ENCODE peak calls at places on chromosomes 13 and 19, in nine cellular contexts. T is cardiac muscle cell, K is Calu3, V is foreskin fibroblast, B is GM23338, R is B cell, Z is kidney epithelial cell, H is HFFc6, G is lung. A is an unnamed sample.

GRCh38 chr13:53200498-53201453 is 172.2 kb downstream of the OLFM4 start:
- DNase-seq in R (peak; percentile 34), T (peak; percentile 58), B (peak; percentile 92), V (no peak), K (no peak), G (no peak), Z (no peak), H (no peak), A (no peak)

GRCh38 chr19:20969498-20969897 is 46.4 kb downstream of the ZNF85 start:
- DNase-seq in K (no peak), R (no peak), G (no peak), T (no peak), Z (no peak), V (no peak), B (no peak), H (no peak), A (no peak)

GRCh38 chr19:1474011-1474764 is 4.8 kb downstream of the C19orf25 start:
- DNase-seq in V (no peak), G (no peak), Z (no peak), K (no peak), B (no peak), R (no peak), T (no peak), H (no peak), A (no peak)

GRCh38 chr13:74316531-74316930 is 182.3 kb upstream of the KLF12 start:
- DNase-seq in B (no peak), Z (no peak), G (no peak), K (no peak), H (no peak), R (no peak), V (no peak), T (peak; percentile 3), A (no peak)

GRCh38 chr19:29841559-29842367 is 30.0 kb downstream of the CCNE1 start:
- DNase-seq in R (no peak), H (peak; percentile 74), B (peak; percentile 64), Z (no peak), T (peak; percentile 43), G (no peak), K (peak; percentile 37), V (peak; percentile 37), A (no peak)

GRCh38 chr13:99191336-99191899 is 9.2 kb upstream of the UBAC2 start:
- DNase-seq in B (no peak), V (no peak), T (no peak), R (no peak), Z (no peak), G (no peak), H (no peak), K (no peak), A (no peak)

GRCh38 chr19:53079313-53079924 is 23.8 kb downstream of the ZNF160 start:
- DNase-seq in B (no peak), K (no peak), G (no peak), T (no peak), Z (no peak), R (no peak), H (no peak), V (no peak), A (no peak)

GRCh38 chr19:19416280-19416679 is 10.8 kb downstream of the GATAD2A start:
- DNase-seq in H (no peak), Z (no peak), K (no peak), B (no peak), V (no peak), T (no peak), G (no peak), R (no peak), A (no peak)

GRCh38 chr19:1470864-1471513 is 8.0 kb downstream of the C19orf25 start:
- DNase-seq in B (peak; percentile 84), V (no peak), Z (no peak), T (no peak), K (no peak), G (no peak), H (no peak), R (peak; percentile 72), A (no peak)

GRCh38 chr19:45103625-45104319 is 10.8 kb downstream of the PPP1R37 start:
- DNase-seq in B (no peak), G (no peak), T (no peak), R (peak; percentile 60), Z (no peak), K (no peak), V (no peak), H (no peak), A (no peak)
- TF ChIP-seq CTCF in B (no peak), G (no peak), T (no peak), R (peak; percentile 19), Z (peak; percentile 31), K (no peak), V (no peak), H (no peak), A (no peak)

GRCh38 chr19:17063412-17063811 is 11.8 kb downstream of the HAUS8 start:
- DNase-seq in R (no peak), Z (no peak), V (no peak), G (no peak), K (no peak), T (no peak), H (no peak), B (no peak), A (no peak)

GRCh38 chr19:17058236-17058635 is 17.0 kb downstream of the HAUS8 start:
- DNase-seq in R (no peak), B (no peak), K (no peak), Z (no peak), V (no peak), H (no peak), G (no peak), T (peak; percentile 51), A (no peak)

GRCh38 chr19:17061205-17061604 is 14.0 kb downstream of the HAUS8 start:
- DNase-seq in T (no peak), H (no peak), B (no peak), K (no peak), R (no peak), Z (no peak), G (no peak), V (no peak), A (no peak)

DNA sequence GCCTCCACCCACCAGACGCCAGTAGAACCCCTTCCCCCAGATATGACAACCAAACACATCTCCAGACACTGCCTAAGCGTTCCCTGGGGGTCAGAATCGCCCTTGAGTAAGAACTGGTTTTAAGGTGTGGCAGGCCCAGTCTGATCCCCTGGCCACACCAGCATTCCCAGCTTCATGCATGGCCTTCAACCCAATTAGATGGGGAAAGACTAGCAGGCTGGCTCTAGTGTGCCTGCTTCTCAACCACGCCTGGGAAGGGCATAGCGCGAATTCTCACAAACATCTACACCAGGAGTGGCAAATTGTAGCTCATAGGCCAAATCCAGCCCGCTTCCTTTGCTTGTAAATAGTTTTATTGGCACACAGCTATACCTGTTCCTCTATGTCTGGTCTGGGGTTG is 13.6 kb downstream of the HAUS8 start:
- DNase-seq in T (no peak), R (no peak), K (no peak), B (no peak), H (no peak), Z (no peak), G (no peak), V (no peak), A (no peak)
- TF ChIP-seq CTCF in T (no peak), R (no peak), K (no peak), B (no peak), H (no peak), Z (no peak), G (no peak), V (no peak), A (no peak)

GRCh38 chr19:9885077-9885552 is 50.0 kb downstream of the PIN1 start:
- DNase-seq in T (peak; percentile 74), V (peak; percentile 16), H (peak; percentile 10), K (no peak), B (peak; percentile 56), R (no peak), G (peak; percentile 32), Z (no peak), A (no peak)
- TF ChIP-seq CTCF in T (peak; percentile 64), V (peak; percentile 48), H (peak; percentile 64), K (no peak), B (peak; percentile 38), R (no peak), G (no peak), Z (no peak), A (peak; percentile 47)

GRCh38 chr19:4457654-4458406 is at the start of gene UBXN6:
- DNase-seq in Z (peak; percentile 94), V (peak; percentile 98), B (peak; percentile 100), G (peak; percentile 98), T (peak; percentile 99), H (peak; percentile 100), K (peak; percentile 93), R (peak; percentile 96), A (peak; percentile 98)
- TF ChIP-seq CTCF in Z (no peak), V (no peak), B (no peak), G (no peak), T (no peak), H (no peak), K (no peak), R (no peak), A (no peak)

DNA sequence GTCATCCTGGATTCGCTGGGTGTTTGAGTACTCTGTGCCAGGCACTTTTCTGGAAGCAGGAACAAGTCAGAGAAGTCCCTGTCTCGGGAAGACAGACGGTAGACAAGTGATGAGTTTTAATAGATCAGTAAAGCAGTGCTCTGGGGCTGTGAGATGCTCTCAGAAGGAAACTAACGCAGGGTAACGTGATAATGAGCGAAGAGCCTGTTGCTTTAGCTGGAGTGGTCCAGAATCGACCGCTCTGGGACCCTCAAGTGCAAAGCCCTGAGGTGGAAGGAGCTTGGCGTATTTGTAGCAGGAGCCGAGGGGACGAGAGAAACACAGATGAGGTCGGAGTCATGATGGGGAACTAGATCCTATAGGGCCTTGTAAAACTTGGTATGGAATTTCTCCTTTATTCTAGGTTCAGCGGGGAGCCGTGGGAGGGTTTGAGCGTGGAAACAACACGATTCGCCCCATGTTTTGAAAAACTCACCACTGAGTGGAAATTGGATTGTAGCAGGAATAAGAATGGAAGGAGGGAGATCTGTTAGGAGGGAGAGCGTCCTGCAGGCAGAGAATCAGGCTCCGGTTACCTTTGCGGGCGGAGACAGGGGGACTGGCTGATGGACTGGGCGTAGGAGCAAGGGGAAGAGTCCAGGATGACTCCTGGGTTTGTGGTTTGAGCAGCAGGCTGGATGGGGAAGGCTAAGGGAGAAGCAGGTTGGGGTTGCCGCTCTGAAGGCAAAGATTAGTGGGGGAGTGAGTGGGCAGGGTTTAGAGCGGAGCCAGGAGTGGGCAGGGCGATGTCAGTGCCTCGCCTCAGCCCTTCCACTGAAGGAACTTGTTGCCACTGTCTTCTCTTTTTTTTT is 763 bp downstream of the POLD1 start:
- DNase-seq in B (peak; percentile 30), H (no peak), K (no peak), G (no peak), R (peak; percentile 14), T (peak; percentile 27), Z (no peak), V (peak; percentile 28), A (no peak)
- TF ChIP-seq CTCF in B (no peak), H (no peak), K (no peak), G (no peak), R (no peak), T (no peak), Z (no peak), V (no peak), A (no peak)

GRCh38 chr19:54096642-54097106 is 3.9 kb downstream of the OSCAR start:
- DNase-seq in Z (no peak), B (peak; percentile 62), R (no peak), T (peak; percentile 60), H (peak; percentile 56), G (no peak), K (peak; percentile 22), V (peak; percentile 55), A (no peak)
- TF ChIP-seq CTCF in Z (peak; percentile 31), B (peak; percentile 53), R (no peak), T (peak; percentile 41), H (peak; percentile 46), G (no peak), K (no peak), V (peak; percentile 53), A (peak; percentile 25)

A was measured in osteocyte.